ENCODE peak calls at places on chromosomes 6 and 20, in nine cellular contexts. H, W, L, N, Y, S, K, X and Q are unnamed samples.

GRCh38 chr20:1209447-1210387 is 6.5 kb downstream of the C20orf202 start:
- DNase-seq in H (peak; percentile 31), W (no peak), L (no peak), N (no peak), Y (peak; percentile 28), S (no peak), K (no peak), X (no peak), Q (no peak)

GRCh38 chr20:4154958-4155411 is 139.6 kb upstream of the RNF24 start:
- DNase-seq in H (no peak), W (no peak), L (no peak), N (no peak), Y (no peak), S (no peak), K (no peak), X (no peak), Q (no peak)

GRCh38 chr6:107719160-107719559 is 105.0 kb downstream of the SCML4 start:
- DNase-seq in H (no peak), W (no peak), L (no peak), N (no peak), Y (no peak), S (no peak), K (no peak), X (peak; percentile 10), Q (no peak)

GRCh38 chr6:108781419-108782110 is 66.7 kb upstream of the ARMC2 start:
- DNase-seq in H (no peak), W (no peak), L (no peak), N (peak; percentile 29), Y (peak; percentile 12), S (no peak), K (no peak), X (peak; percentile 77), Q (no peak)

GRCh38 chr6:159691963-159692287 is 1.1 kb downstream of the SOD2 start:
- DNase-seq in H (no peak), W (no peak), L (no peak), N (no peak), Y (no peak), S (no peak), K (no peak), X (peak; percentile 59), Q (no peak)

GRCh38 chr6:15534970-15535369 is 127.9 kb downstream of the DTNBP1 start:
- DNase-seq in H (no peak), W (no peak), L (no peak), N (no peak), Y (no peak), S (no peak), K (no peak), X (no peak), Q (no peak)

GRCh38 chr20:41155267-41155666 is 17.9 kb downstream of the PLCG1 start:
- DNase-seq in H (no peak), W (no peak), L (no peak), N (no peak), Y (peak; percentile 34), S (no peak), K (no peak), X (no peak), Q (no peak)

GRCh38 chr20:277496-277781 is 13.1 kb downstream of the C20orf96 start:
- DNase-seq in H (no peak), W (no peak), L (no peak), N (no peak), Y (no peak), S (no peak), K (no peak), X (no peak), Q (no peak)

GRCh38 chr6:98203170-98203806 is 631.1 kb upstream of the POU3F2 start:
- DNase-seq in H (peak; percentile 4), W (peak; percentile 22), L (peak; percentile 13), N (no peak), Y (peak; percentile 0), S (no peak), K (no peak), X (no peak), Q (no peak)

GRCh38 chr20:38303908-38304379 is at the start of gene BPI:
- DNase-seq in H (no peak), W (peak; percentile 64), L (no peak), N (peak; percentile 13), Y (no peak), S (peak; percentile 62), K (no peak), X (no peak), Q (peak; percentile 55)

GRCh38 chr6:12440981-12441380 is 150.8 kb downstream of the EDN1 start:
- DNase-seq in H (peak; percentile 19), W (no peak), L (no peak), N (no peak), Y (peak; percentile 9), S (no peak), K (no peak), X (no peak), Q (no peak)

GRCh38 chr6:19845271-19846046 is 8.3 kb downstream of the ID4 start:
- DNase-seq in H (no peak), W (peak; percentile 16), L (peak; percentile 41), N (peak; percentile 30), Y (peak; percentile 58), S (no peak), K (no peak), X (no peak), Q (no peak)

GRCh38 chr6:118663993-118664985 is 12.9 kb upstream of the CEP85L start:
- DNase-seq in H (no peak), W (no peak), L (no peak), N (peak; percentile 23), Y (no peak), S (no peak), K (no peak), X (no peak), Q (no peak)

GRCh38 chr20:40636486-40636885 is 52.5 kb downstream of the MAFB start:
- DNase-seq in H (no peak), W (no peak), L (no peak), N (no peak), Y (no peak), S (no peak), K (no peak), X (no peak), Q (no peak)

GRCh38 chr6:13445005-13445743 is 42.2 kb downstream of the GFOD1 start:
- DNase-seq in H (peak; percentile 76), W (no peak), L (peak; percentile 68), N (peak; percentile 49), Y (peak; percentile 64), S (no peak), K (no peak), X (peak; percentile 68), Q (peak; percentile 80)

GRCh38 chr6:24658573-24659511 is 7.9 kb downstream of the TDP2 start:
- DNase-seq in H (peak; percentile 89), W (no peak), L (peak; percentile 37), N (peak; percentile 69), Y (peak; percentile 90), S (peak; percentile 81), K (no peak), X (peak; percentile 58), Q (peak; percentile 20)

GRCh38 chr20:63734111-63734945 is 2.1 kb upstream of the LIME1 start:
- DNase-seq in H (no peak), W (no peak), L (no peak), N (no peak), Y (no peak), S (no peak), K (no peak), X (peak; percentile 45), Q (no peak)
- H3K4me3 ChIP-seq in H (no peak overlapping the region), W (no peak overlapping the region), L (no peak overlapping the region), N (no peak overlapping the region), Y (no peak overlapping the region), S (no peak overlapping the region), K (no peak overlapping the region), X (no peak overlapping the region), Q (no peak overlapping the region)

GRCh38 chr6:31053873-31054272 is 43.6 kb downstream of the MUC22 start:
- DNase-seq in H (no peak), W (no peak), L (no peak), N (no peak), Y (no peak), S (no peak), K (no peak), X (no peak), Q (no peak)
- H3K4me3 ChIP-seq in H (no peak overlapping the region), W (no peak overlapping the region), L (no peak overlapping the region), N (no peak overlapping the region), Y (no peak overlapping the region), S (no peak overlapping the region), K (no peak overlapping the region), X (no peak overlapping the region), Q (no peak overlapping the region)

DNA sequence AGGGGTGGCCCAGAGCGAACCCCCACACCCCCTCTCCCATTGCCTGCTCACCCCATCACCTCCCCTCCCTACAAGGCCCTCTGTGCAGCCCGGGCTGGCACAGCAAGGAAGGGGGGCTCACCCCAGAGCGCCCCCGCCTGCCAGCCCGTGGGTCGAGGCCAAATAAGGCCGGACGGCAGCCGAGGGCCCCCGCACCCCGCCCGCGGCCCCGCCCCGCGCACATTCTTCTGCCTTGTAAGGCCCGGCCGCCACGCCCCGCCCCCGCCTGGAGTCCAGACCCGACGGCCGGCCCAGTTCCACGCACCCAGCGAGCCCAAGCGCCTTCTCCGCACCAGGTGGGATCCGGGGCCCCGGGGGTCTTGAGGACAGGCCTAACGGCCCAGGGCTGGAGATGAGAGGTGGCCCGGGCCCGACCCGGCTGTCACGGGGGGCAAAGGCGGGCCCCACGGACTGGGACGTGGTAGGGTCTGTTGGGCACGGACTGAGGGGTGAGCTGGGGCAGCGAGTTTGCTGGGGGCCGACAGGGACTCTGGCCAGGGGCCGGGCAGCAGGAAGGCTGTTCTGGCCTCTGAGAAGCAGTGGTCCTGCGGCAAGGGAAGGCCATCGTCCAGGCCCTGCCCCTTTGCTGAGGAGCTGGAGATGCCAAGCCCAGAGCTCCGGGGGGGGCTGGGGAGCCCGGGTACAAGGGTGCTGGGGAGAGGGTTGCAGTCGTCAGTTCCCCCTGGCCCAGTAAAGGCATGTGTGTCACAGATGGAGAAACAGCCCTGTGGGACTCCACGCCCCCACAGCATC is at the start of gene MYL9:
- DNase-seq in H (no peak), W (peak; percentile 73), L (peak; percentile 90), N (peak; percentile 81), Y (peak; percentile 62), S (peak; percentile 33), K (no peak), X (peak; percentile 88), Q (peak; percentile 92)
- H3K4me3 ChIP-seq in H (peak within 1 kb of the TSS; percentile 58), W (peak within 1 kb of the TSS; percentile 82), L (peak within 1 kb of the TSS; percentile 89), N (peak within 1 kb of the TSS; percentile 95), Y (peak within 1 kb of the TSS; percentile 89), S (peak within 1 kb of the TSS; percentile 87), K (no peak within 1 kb of the TSS), X (peak within 1 kb of the TSS; percentile 89), Q (peak within 1 kb of the TSS; percentile 77)

DNA sequence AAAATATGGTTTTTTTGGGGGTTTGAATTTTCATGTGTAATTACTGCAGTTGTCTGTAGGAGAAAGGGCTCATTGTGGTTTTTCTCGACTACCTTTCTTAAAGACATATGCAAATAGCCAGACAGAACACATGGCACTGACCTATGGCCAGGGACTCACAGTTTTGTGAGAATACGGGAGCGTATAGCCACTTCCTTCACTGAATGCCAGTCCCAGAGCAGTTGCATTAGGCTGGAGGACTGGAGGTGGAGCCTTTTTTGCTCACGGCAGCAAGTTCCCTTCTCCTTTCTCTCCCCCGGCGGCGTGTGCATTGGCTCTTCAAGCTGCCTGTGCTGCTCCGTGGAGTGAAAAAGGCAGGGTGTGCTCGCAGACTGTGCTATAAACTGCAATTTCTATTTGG is 114.9 kb downstream of the AKAP7 start:
- DNase-seq in H (peak; percentile 51), W (peak; percentile 65), L (peak; percentile 75), N (peak; percentile 45), Y (peak; percentile 48), S (peak; percentile 33), K (no peak), X (peak; percentile 79), Q (peak; percentile 73)
- H3K4me3 ChIP-seq in H (peak overlapping the region; percentile 20), W (peak overlapping the region; percentile 49), L (peak overlapping the region; percentile 41), N (peak overlapping the region; percentile 56), Y (peak overlapping the region; percentile 36), S (peak overlapping the region; percentile 45), K (no peak overlapping the region), X (peak overlapping the region; percentile 50), Q (peak overlapping the region; percentile 44)

GRCh38 chr20:51801220-51801991 is 915 bp downstream of the SALL4 start:
- DNase-seq in H (no peak), W (no peak), L (peak; percentile 48), N (no peak), Y (no peak), S (no peak), K (no peak), X (peak; percentile 84), Q (no peak)
- H3K4me3 ChIP-seq in H (peak overlapping the region; percentile 20), W (peak overlapping the region; percentile 45), L (peak overlapping the region; percentile 86), N (peak overlapping the region; percentile 66), Y (peak overlapping the region; percentile 40), S (peak overlapping the region; percentile 50), K (no peak overlapping the region), X (peak overlapping the region; percentile 99), Q (no peak overlapping the region)